ENCODE peak calls at places on chromosome 13, in nine cellular contexts. R is body of pancreas; T is CD4-positive, alpha-beta memory T cell; E is H1; Q is SK-N-SH; J is AG04450; Y is transverse colon; M is mammary epithelial cell; K is skeletal muscle cell. Z is an unnamed sample.
A peak's percentile ranks its signal among the peaks of the same experiment; 100 is the strongest.

GRCh38 chr13:102703721-102704035 is 8.8 kb upstream of the METTL21C start:
- DNase-seq in R (no peak), T (no peak), E (no peak), Q (no peak), J (no peak), Y (no peak), M (no peak), K (no peak), Z (no peak)

GRCh38 chr13:79194272-79194671 is 211.8 kb downstream of the RBM26 start:
- DNase-seq in R (no peak), T (peak; percentile 55), E (no peak), Q (no peak), J (no peak), Y (peak; percentile 8), M (no peak), K (no peak), Z (no peak)

GRCh38 chr13:44120814-44121505 is 241.3 kb downstream of the LACC1 start:
- DNase-seq in R (no peak), T (no peak), E (no peak), Q (no peak), J (no peak), Y (no peak), M (no peak), K (no peak), Z (no peak)

GRCh38 chr13:46145950-46146349 is 36.0 kb downstream of the LCP1 start:
- DNase-seq in R (no peak), T (no peak), E (no peak), Q (no peak), J (no peak), Y (no peak), M (no peak), K (no peak), Z (no peak)

GRCh38 chr13:32880636-32881035 is 135.6 kb upstream of the KL start:
- DNase-seq in R (no peak), T (no peak), E (no peak), Q (no peak), J (no peak), Y (no peak), M (no peak), K (no peak), Z (no peak)

GRCh38 chr13:75258159-75258782 is 223.7 kb downstream of the TBC1D4 start:
- DNase-seq in R (no peak), T (peak; percentile 18), E (no peak), Q (peak; percentile 36), J (no peak), Y (no peak), M (peak; percentile 50), K (no peak), Z (peak; percentile 33)

GRCh38 chr13:27170221-27170520 is 1.4 kb downstream of the USP12 start:
- DNase-seq in R (no peak), T (no peak), E (no peak), Q (no peak), J (no peak), Y (no peak), M (peak; percentile 70), K (peak; percentile 38), Z (peak; percentile 55)

GRCh38 chr13:37788346-37788745 is 81.2 kb downstream of the TRPC4 start:
- DNase-seq in R (no peak), T (no peak), E (no peak), Q (no peak), J (no peak), Y (no peak), M (no peak), K (no peak), Z (no peak)

GRCh38 chr13:99374994-99375805 is 68.0 kb upstream of the GPR183 start:
- DNase-seq in R (no peak), T (peak; percentile 73), E (no peak), Q (no peak), J (no peak), Y (peak; percentile 50), M (no peak), K (no peak), Z (no peak)

GRCh38 chr13:77565635-77566034 is 30.1 kb downstream of the SCEL start:
- DNase-seq in R (no peak), T (no peak), E (no peak), Q (peak; percentile 39), J (no peak), Y (no peak), M (peak; percentile 16), K (no peak), Z (no peak)

GRCh38 chr13:95039415-95039814 is 261.8 kb downstream of the ABCC4 start:
- DNase-seq in R (no peak), T (no peak), E (no peak), Q (no peak), J (no peak), Y (no peak), M (no peak), K (no peak), Z (no peak)

GRCh38 chr13:85501616-85502015 is 297.6 kb downstream of the SLITRK6 start:
- DNase-seq in R (no peak), T (no peak), E (no peak), Q (no peak), J (no peak), Y (no peak), M (no peak), K (no peak), Z (no peak)

GRCh38 chr13:26919311-26919710 is 158.7 kb upstream of the GPR12 start:
- DNase-seq in R (no peak), T (no peak), E (no peak), Q (no peak), J (no peak), Y (no peak), M (no peak), K (no peak), Z (no peak)

DNA sequence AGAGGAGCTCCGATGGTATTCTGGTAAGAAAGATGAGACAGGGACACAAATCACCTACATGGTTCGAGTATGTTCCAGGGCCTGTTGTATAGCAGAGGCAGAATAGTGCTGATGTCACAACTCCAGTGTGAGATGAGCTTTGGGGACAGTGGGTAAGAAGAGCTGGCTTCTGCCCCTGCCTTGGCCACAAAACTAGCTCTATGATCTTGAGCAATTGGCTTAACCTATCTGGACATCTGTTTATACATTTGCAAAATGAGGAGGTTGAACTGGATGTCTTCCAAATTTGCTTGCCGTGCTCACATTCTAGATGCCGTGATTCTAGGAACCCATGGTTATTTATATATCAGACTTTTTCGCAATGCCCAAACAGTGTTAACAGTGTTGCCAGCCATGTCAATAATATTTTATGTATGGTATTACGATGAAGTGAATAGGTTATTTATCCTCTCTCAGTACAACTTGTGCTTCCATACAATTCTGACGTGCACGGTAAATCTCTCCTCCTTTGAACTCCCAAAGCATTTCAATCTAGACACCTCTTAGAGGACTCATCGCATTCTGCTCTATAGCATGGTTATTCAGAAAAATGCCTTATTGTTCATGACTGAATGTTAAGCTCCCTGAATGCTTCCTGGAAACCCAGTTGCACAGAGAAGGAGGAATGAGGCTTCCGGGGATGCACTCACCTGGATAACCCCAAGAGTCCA is 316.0 kb downstream of the FOXO1 start:
- DNase-seq in R (no peak), T (no peak), E (no peak), Q (no peak), J (no peak), Y (no peak), M (no peak), K (peak; percentile 37), Z (no peak)
- H3K4me3 ChIP-seq in R (no peak overlapping the region), T (no peak overlapping the region), E (no peak overlapping the region), Q (no peak overlapping the region), J (no peak overlapping the region), Y (no peak overlapping the region), M (no peak overlapping the region), K (no peak overlapping the region), Z (no peak overlapping the region)

GRCh38 chr13:105998233-105998550 is 537.3 kb downstream of the EFNB2 start:
- DNase-seq in R (no peak), T (no peak), E (no peak), Q (no peak), J (no peak), Y (no peak), M (no peak), K (no peak), Z (no peak)

GRCh38 chr13:105994340-105994739 is 541.1 kb downstream of the EFNB2 start:
- DNase-seq in R (no peak), T (no peak), E (no peak), Q (no peak), J (no peak), Y (no peak), M (no peak), K (no peak), Z (no peak)

GRCh38 chr13:105991622-105992254 is 543.7 kb downstream of the EFNB2 start:
- DNase-seq in R (peak; percentile 90), T (no peak), E (no peak), Q (no peak), J (no peak), Y (no peak), M (peak; percentile 100), K (peak; percentile 93), Z (no peak)

GRCh38 chr13:105997436-105998232 is 537.8 kb downstream of the EFNB2 start:
- DNase-seq in R (no peak), T (no peak), E (no peak), Q (no peak), J (no peak), Y (no peak), M (no peak), K (peak; percentile 64), Z (no peak)

DNA sequence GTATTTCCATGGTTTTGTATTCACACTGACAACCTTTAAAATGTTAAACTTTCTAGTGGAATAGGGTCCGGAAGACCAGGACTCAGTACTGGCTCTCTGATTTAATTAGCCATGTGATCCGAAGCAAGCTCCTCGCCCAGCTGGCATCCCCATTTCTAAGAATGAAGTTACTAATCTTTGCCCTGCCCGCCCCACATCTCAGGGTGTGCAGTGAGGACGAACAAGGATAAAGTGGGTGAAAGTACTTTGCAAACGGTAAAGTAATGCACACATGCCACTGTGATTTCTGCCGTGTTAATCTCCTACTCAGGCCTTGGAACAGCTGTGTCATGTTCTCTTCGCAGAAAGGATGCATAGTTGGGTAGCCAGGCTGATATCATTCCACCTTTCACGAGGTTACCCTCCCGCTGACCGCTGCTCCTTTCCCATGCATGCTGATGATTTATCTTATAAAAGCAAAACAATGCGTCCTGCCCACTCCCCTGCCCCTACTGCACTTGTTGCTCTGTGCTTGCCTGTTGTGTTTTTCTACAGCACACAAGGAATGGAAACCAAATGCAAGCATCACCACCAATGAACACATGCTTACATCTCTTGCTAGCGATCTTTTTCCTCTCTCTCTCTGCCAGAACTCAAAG is 539.0 kb downstream of the EFNB2 start:
- DNase-seq in R (no peak), T (no peak), E (no peak), Q (no peak), J (no peak), Y (no peak), M (no peak), K (no peak), Z (no peak)
- H3K4me3 ChIP-seq in R (no peak overlapping the region), T (no peak overlapping the region), E (no peak overlapping the region), Q (no peak overlapping the region), J (no peak overlapping the region), Y (no peak overlapping the region), M (no peak overlapping the region), K (no peak overlapping the region), Z (no peak overlapping the region)

GRCh38 chr13:39023761-39024160 is 14.1 kb downstream of the PROSER1 start:
- DNase-seq in R (no peak), T (no peak), E (no peak), Q (no peak), J (no peak), Y (peak; percentile 41), M (peak; percentile 16), K (no peak), Z (no peak)
- H3K4me3 ChIP-seq in R (no peak overlapping the region), T (no peak overlapping the region), E (no peak overlapping the region), Q (no peak overlapping the region), J (no peak overlapping the region), Y (no peak overlapping the region), M (no peak overlapping the region), K (no peak overlapping the region), Z (no peak overlapping the region)

GRCh38 chr13:22846551-22846950 is 334.2 kb upstream of the SGCG start:
- DNase-seq in R (no peak), T (no peak), E (no peak), Q (no peak), J (no peak), Y (no peak), M (no peak), K (no peak), Z (no peak)

GRCh38 chr13:22848539-22849052 is 332.2 kb upstream of the SGCG start:
- DNase-seq in R (peak; percentile 13), T (no peak), E (peak; percentile 53), Q (peak; percentile 43), J (no peak), Y (no peak), M (no peak), K (no peak), Z (no peak)
- H3K4me3 ChIP-seq in R (no peak overlapping the region), T (no peak overlapping the region), E (no peak overlapping the region), Q (no peak overlapping the region), J (no peak overlapping the region), Y (no peak overlapping the region), M (no peak overlapping the region), K (no peak overlapping the region), Z (no peak overlapping the region)

Z was measured in CD4-positive, CD25-positive, alpha-beta regulatory T cell.